ENCODE peak calls at places on chromosomes 16 and 17, in five cellular contexts. S is T-helper 17 cell, Z is progenitor cell of endocrine pancreas, M is Panc1, P is H54. X is an unnamed sample.

GRCh38 chr17:49497147-49498036 is 2.3 kb downstream of the NGFR start:
- DNase-seq in P (no peak), M (no peak), Z (peak), S (no peak), X (peak)

GRCh38 chr16:51153275-51153991 is 2.4 kb upstream of the SALL1 start:
- DNase-seq in S (no peak), P (no peak), Z (no peak), M (no peak), X (no peak)

GRCh38 chr17:28940675-28941074 is 10.6 kb downstream of the PHF12 start:
- DNase-seq in S (no peak), M (no peak), P (no peak), Z (no peak), X (no peak)

GRCh38 chr17:28018439-28019070 is 23.9 kb upstream of the NLK start:
- DNase-seq in P (no peak), S (no peak), M (no peak), Z (no peak), X (no peak)

GRCh38 chr17:76179496-76180467 is 38.7 kb upstream of the FOXJ1 start:
- DNase-seq in P (no peak), S (no peak), Z (no peak), M (no peak), X (no peak)

GRCh38 chr17:54948380-54948779 is 20.1 kb downstream of the COX11 start:
- DNase-seq in M (peak), S (no peak), Z (no peak), P (peak), X (no peak)

GRCh38 chr17:67576471-67576870 is 141.3 kb upstream of the NOL11 start:
- DNase-seq in M (no peak), P (no peak), S (no peak), Z (no peak), X (no peak)

GRCh38 chr17:74775409-74776043 is 619 bp downstream of the NAT9 start:
- DNase-seq in S (no peak), Z (no peak), P (no peak), M (no peak), X (no peak)

GRCh38 chr17:5585814-5586558 is 1.7 kb upstream of the NLRP1 start:
- DNase-seq in S (no peak), M (no peak), P (no peak), Z (no peak), X (no peak)

GRCh38 chr17:57604771-57605733 is 140.0 kb downstream of the CCDC182 start:
- DNase-seq in P (no peak), Z (no peak), S (no peak), M (no peak), X (peak)

GRCh38 chr16:73743665-73744496 is 552.7 kb upstream of the PSMD7 start:
- DNase-seq in P (no peak), M (no peak), S (no peak), Z (no peak), X (no peak)

GRCh38 chr16:74999208-74999682 is 421 bp downstream of the ZNRF1 start:
- DNase-seq in Z (peak), S (peak), M (no peak), P (no peak), X (peak)

GRCh38 chr17:82240506-82241182 is 11.8 kb downstream of the SLC16A3 start:
- DNase-seq in M (no peak), Z (no peak), P (no peak), S (no peak), X (no peak)

GRCh38 chr16:5615868-5616642 is 518.5 kb upstream of the EEF2KMT start:
- DNase-seq in M (no peak), P (peak), S (peak), Z (peak), X (peak)

GRCh38 chr17:57356153-57356721 is 99.9 kb downstream of the MSI2 start:
- DNase-seq in P (no peak), Z (no peak), M (no peak), S (no peak), X (no peak)

GRCh38 chr16:63188076-63188771 is 1152.0 kb upstream of the CDH8 start:
- DNase-seq in M (no peak), S (no peak), Z (no peak), P (no peak), X (no peak)

GRCh38 chr16:27461483-27462171 is 59.7 kb downstream of the IL21R start:
- DNase-seq in Z (no peak), M (no peak), P (no peak), S (no peak), X (no peak)

X was measured in NCI-H2171.